ENCODE peak calls at places on chromosomes 13 and 19, in six cellular contexts. J is AG09309, Z is lower lobe of right lung, R is neural crest cell, Y is HFFc6, E is dorsolateral prefrontal cortex. N is an unnamed sample.

GRCh38 chr13:79987761-79988160 is 353.2 kb downstream of the SPRY2 start:
- DNase-seq in J (no peak), Z (no peak), R (no peak), Y (no peak), E (no peak), N (no peak)

GRCh38 chr13:20064128-20064527 is 96.7 kb downstream of the GJA3 start:
- DNase-seq in J (no peak), Z (no peak), R (no peak), Y (peak), E (no peak), N (no peak)

GRCh38 chr19:47375694-47376588 is 26.8 kb downstream of the DHX34 start:
- DNase-seq in J (no peak), Z (no peak), R (no peak), Y (no peak), E (no peak), N (no peak)

GRCh38 chr13:36074659-36075058 is 56.5 kb downstream of the DCLK1 start:
- DNase-seq in J (no peak), Z (no peak), R (peak), Y (no peak), E (peak), N (no peak)

GRCh38 chr19:18274303-18274775 is at the start of gene IQCN:
- DNase-seq in J (no peak), Z (no peak), R (no peak), Y (peak), E (no peak), N (no peak)

GRCh38 chr13:77353980-77354379 is 27.1 kb upstream of the MYCBP2 start:
- DNase-seq in J (no peak), Z (no peak), R (no peak), Y (no peak), E (no peak), N (no peak)

GRCh38 chr19:16367269-16367683 is 42.6 kb downstream of the KLF2 start:
- DNase-seq in J (no peak), Z (peak), R (no peak), Y (no peak), E (no peak), N (no peak)

GRCh38 chr13:95656386-95657015 is 12.0 kb upstream of the DZIP1 start:
- DNase-seq in J (no peak), Z (no peak), R (no peak), Y (no peak), E (no peak), N (no peak)

GRCh38 chr13:34153428-34154180 is 335.7 kb downstream of the RFC3 start:
- DNase-seq in J (no peak), Z (no peak), R (no peak), Y (no peak), E (no peak), N (no peak)

GRCh38 chr13:113537205-113537604 is 46.7 kb upstream of the DCUN1D2 start:
- DNase-seq in J (no peak), Z (peak), R (no peak), Y (no peak), E (no peak), N (no peak)

GRCh38 chr19:23906835-23907234 is 7.9 kb upstream of the ZNF726 start:
- DNase-seq in J (no peak), Z (no peak), R (no peak), Y (no peak), E (no peak), N (no peak)

GRCh38 chr19:50906217-50906616 is 5.0 kb downstream of the KLK4 start:
- DNase-seq in J (no peak), Z (no peak), R (peak), Y (no peak), E (no peak), N (no peak)

GRCh38 chr19:22797040-22797439 is 13.1 kb upstream of the ZNF99 start:
- DNase-seq in J (no peak), Z (no peak), R (no peak), Y (no peak), E (no peak), N (no peak)

GRCh38 chr13:111050539-111050879 is 64.6 kb upstream of the ARHGEF7 start:
- DNase-seq in J (no peak), Z (no peak), R (no peak), Y (no peak), E (no peak), N (no peak)

GRCh38 chr19:50008532-50008931 is 16.6 kb downstream of the VRK3 start:
- DNase-seq in J (no peak), Z (no peak), R (peak), Y (no peak), E (no peak), N (no peak)

GRCh38 chr13:102897371-102898138 is 51.7 kb downstream of the ERCC5 start:
- DNase-seq in J (no peak), Z (no peak), R (no peak), Y (no peak), E (no peak), N (no peak)

GRCh38 chr19:38409631-38410133 is 6.8 kb downstream of the FAM98C start:
- DNase-seq in J (no peak), Z (no peak), R (no peak), Y (no peak), E (no peak), N (no peak)

GRCh38 chr13:37531054-37531453 is 67.5 kb downstream of the POSTN start:
- DNase-seq in J (peak), Z (no peak), R (no peak), Y (peak), E (no peak), N (no peak)

GRCh38 chr13:52026246-52026626 is 1.7 kb downstream of the UTP14C start:
- DNase-seq in J (no peak), Z (no peak), R (no peak), Y (no peak), E (no peak), N (no peak)

GRCh38 chr19:6987850-6988249 is 33.4 kb downstream of the MBD3L2B start:
- DNase-seq in J (no peak), Z (no peak), R (no peak), Y (no peak), E (no peak), N (no peak)

GRCh38 chr13:32212420-32212819 is 102.7 kb downstream of the ZAR1L start:
- DNase-seq in J (peak), Z (no peak), R (no peak), Y (peak), E (no peak), N (no peak)

GRCh38 chr19:53624776-53625540 is 6.8 kb upstream of the DPRX start:
- DNase-seq in J (no peak), Z (no peak), R (no peak), Y (no peak), E (no peak), N (no peak)

GRCh38 chr13:109790951-109791605 is 4.7 kb upstream of the IRS2 start:
- DNase-seq in J (no peak), Z (no peak), R (peak), Y (no peak), E (peak), N (no peak)

GRCh38 chr13:79435549-79435948 is 29.5 kb upstream of the RBM26 start:
- DNase-seq in J (peak), Z (no peak), R (no peak), Y (peak), E (no peak), N (no peak)

GRCh38 chr13:89852570-89852969 is 1494.9 kb upstream of the MIR17HG start:
- DNase-seq in J (no peak), Z (no peak), R (no peak), Y (no peak), E (no peak), N (no peak)

GRCh38 chr13:108508263-108508662 is 121.1 kb upstream of the MYO16 start:
- DNase-seq in J (no peak), Z (no peak), R (no peak), Y (no peak), E (no peak), N (no peak)
- TF ChIP-seq CTCF in J (no peak), Z (peak), R (peak), Y (no peak), E (peak), N (no peak)

GRCh38 chr19:55666343-55667005 is 8.6 kb upstream of the EPN1 start:
- DNase-seq in J (no peak), Z (no peak), R (no peak), Y (no peak), E (no peak), N (no peak)
- TF ChIP-seq CTCF in J (no peak), Z (no peak), R (no peak), Y (no peak), E (no peak), N (no peak)

GRCh38 chr13:49247722-49248432 is at the start of gene CDADC1:
- DNase-seq in J (peak), Z (peak), R (peak), Y (peak), E (peak), N (peak)
- TF ChIP-seq CTCF in J (no peak), Z (no peak), R (no peak), Y (no peak), E (peak), N (no peak)

GRCh38 chr19:10327793-10328192 is 5.5 kb downstream of the RAVER1 start:
- DNase-seq in J (no peak), Z (no peak), R (no peak), Y (no peak), E (no peak), N (no peak)
- TF ChIP-seq CTCF in J (no peak), Z (no peak), R (no peak), Y (no peak), E (no peak), N (no peak)

GRCh38 chr19:1108291-1109031 is 4.7 kb downstream of the GPX4 start:
- DNase-seq in J (no peak), Z (no peak), R (no peak), Y (no peak), E (no peak), N (no peak)

GRCh38 chr19:1105873-1106840 is 2.4 kb downstream of the GPX4 start:
- DNase-seq in J (no peak), Z (no peak), R (no peak), Y (no peak), E (no peak), N (no peak)

GRCh38 chr19:1105217-1105872 is 1.6 kb downstream of the GPX4 start:
- DNase-seq in J (no peak), Z (no peak), R (no peak), Y (no peak), E (no peak), N (peak)

GRCh38 chr19:1107655-1108261 is 4.0 kb downstream of the GPX4 start:
- DNase-seq in J (no peak), Z (no peak), R (no peak), Y (no peak), E (no peak), N (no peak)

GRCh38 chr19:1106841-1107654 is 3.3 kb downstream of the GPX4 start:
- DNase-seq in J (no peak), Z (no peak), R (no peak), Y (no peak), E (no peak), N (no peak)
- TF ChIP-seq CTCF in J (peak), Z (no peak), R (peak), Y (peak), E (no peak), N (no peak)

GRCh38 chr19:40392894-40393517 is 3.0 kb upstream of the HIPK4 start:
- DNase-seq in J (no peak), Z (peak), R (no peak), Y (no peak), E (no peak), N (no peak)
- TF ChIP-seq CTCF in J (peak), Z (peak), R (no peak), Y (peak), E (no peak), N (no peak)

GRCh38 chr13:41905600-41906254 is 55.2 kb downstream of the VWA8 start:
- DNase-seq in J (no peak), Z (no peak), R (no peak), Y (peak), E (no peak), N (no peak)
- TF ChIP-seq CTCF in J (peak), Z (peak), R (peak), Y (peak), E (no peak), N (no peak)

GRCh38 chr13:98345103-98345899 is 168.2 kb upstream of the RNF113B start:
- DNase-seq in J (no peak), Z (no peak), R (no peak), Y (no peak), E (no peak), N (no peak)
- TF ChIP-seq CTCF in J (no peak), Z (no peak), R (no peak), Y (no peak), E (no peak), N (no peak)

DNA sequence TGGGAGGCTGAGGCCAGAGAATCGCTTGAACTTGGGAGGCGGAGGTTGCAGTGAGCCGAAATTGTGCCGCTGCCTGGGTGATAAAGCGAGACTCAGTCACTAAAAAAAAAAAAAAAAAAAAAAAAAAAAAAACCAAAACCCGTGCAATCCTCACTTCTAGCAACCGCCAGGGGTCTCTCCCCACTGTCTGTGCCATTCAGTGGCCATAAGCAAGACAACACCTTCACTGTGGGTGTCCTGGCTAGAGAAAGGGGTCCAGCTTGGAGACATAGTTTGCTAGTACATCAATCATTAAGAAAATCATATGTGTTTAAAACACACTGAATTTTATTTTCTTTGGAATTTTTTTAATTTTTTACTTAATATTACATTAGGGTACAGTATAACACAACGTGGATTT is 68.2 kb downstream of the RASL11A start:
- DNase-seq in J (no peak), Z (no peak), R (no peak), Y (no peak), E (no peak), N (no peak)
- TF ChIP-seq CTCF in J (no peak), Z (no peak), R (no peak), Y (peak), E (no peak), N (no peak)